ENCODE peak calls at places on chromosomes 5 and 9, in four cellular contexts. T is heart left ventricle; S is CD4-positive, alpha-beta T cell; G is right cardiac atrium. X is an unnamed sample.
A peak's percentile ranks its signal among the peaks of the same experiment; 100 is the strongest.

GRCh38 chr5:150523472-150524350 is 15.8 kb downstream of the NDST1 start:
- DNase-seq in S (no peak), T (peak; percentile 52), G (no peak), X (peak; percentile 66)

GRCh38 chr9:79360387-79361347 is 211.1 kb upstream of the TLE4 start:
- DNase-seq in T (no peak), S (no peak), G (no peak), X (no peak)

GRCh38 chr5:133285583-133286021 is 233.8 kb downstream of the HSPA4 start:
- DNase-seq in G (peak; percentile 66), S (no peak), T (peak; percentile 62), X (no peak)

GRCh38 chr5:109404428-109404960 is 5.3 kb downstream of the PJA2 start:
- DNase-seq in S (no peak), T (no peak), G (peak; percentile 14), X (no peak)

GRCh38 chr5:28408186-28408585 is 1369.8 kb upstream of the CDH9 start:
- DNase-seq in G (no peak), S (no peak), T (no peak), X (no peak)

GRCh38 chr9:84357235-84357634 is 16.7 kb upstream of the SLC28A3 start:
- DNase-seq in G (no peak), S (no peak), T (no peak), X (no peak)

GRCh38 chr9:97840521-97840920 is 12.5 kb upstream of the FOXE1 start:
- DNase-seq in G (no peak), S (no peak), T (no peak), X (no peak)

GRCh38 chr5:90174236-90174635 is 235.3 kb downstream of the CETN3 start:
- DNase-seq in G (no peak), T (no peak), S (no peak), X (no peak)

GRCh38 chr5:147565524-147565923 is 55.7 kb upstream of the DPYSL3 start:
- DNase-seq in S (no peak), G (no peak), T (no peak), X (no peak)

GRCh38 chr5:147567917-147568598 is 58.2 kb upstream of the DPYSL3 start:
- DNase-seq in S (no peak), G (no peak), T (no peak), X (no peak)

GRCh38 chr5:147573171-147573570 is 63.3 kb upstream of the DPYSL3 start:
- DNase-seq in S (no peak), G (no peak), T (no peak), X (no peak)

GRCh38 chr5:147568710-147569109 is 58.8 kb upstream of the DPYSL3 start:
- DNase-seq in G (no peak), T (no peak), S (no peak), X (no peak)
- H3K27ac ChIP-seq in G (no peak overlapping the region), T (no peak overlapping the region), S (no peak overlapping the region), X (no peak overlapping the region)

GRCh38 chr9:110802416-110803035 is 133.9 kb downstream of the MUSK start:
- DNase-seq in S (no peak), T (no peak), G (no peak), X (no peak)
- H3K27ac ChIP-seq in S (no peak overlapping the region), T (no peak overlapping the region), G (no peak overlapping the region), X (no peak overlapping the region)

GRCh38 chr5:17412760-17413671 is 85.0 kb upstream of the TAF11L2 start:
- DNase-seq in G (no peak), T (no peak), S (no peak), X (peak; percentile 86)
- H3K27ac ChIP-seq in G (no peak overlapping the region), T (no peak overlapping the region), S (no peak overlapping the region), X (peak overlapping the region; percentile 53)

GRCh38 chr9:134537891-134538520 is 103.6 kb upstream of the COL5A1 start:
- DNase-seq in S (no peak), G (peak; percentile 71), T (no peak), X (no peak)
- H3K27ac ChIP-seq in S (no peak overlapping the region), G (no peak overlapping the region), T (peak overlapping the region; percentile 63), X (no peak overlapping the region)

DNA sequence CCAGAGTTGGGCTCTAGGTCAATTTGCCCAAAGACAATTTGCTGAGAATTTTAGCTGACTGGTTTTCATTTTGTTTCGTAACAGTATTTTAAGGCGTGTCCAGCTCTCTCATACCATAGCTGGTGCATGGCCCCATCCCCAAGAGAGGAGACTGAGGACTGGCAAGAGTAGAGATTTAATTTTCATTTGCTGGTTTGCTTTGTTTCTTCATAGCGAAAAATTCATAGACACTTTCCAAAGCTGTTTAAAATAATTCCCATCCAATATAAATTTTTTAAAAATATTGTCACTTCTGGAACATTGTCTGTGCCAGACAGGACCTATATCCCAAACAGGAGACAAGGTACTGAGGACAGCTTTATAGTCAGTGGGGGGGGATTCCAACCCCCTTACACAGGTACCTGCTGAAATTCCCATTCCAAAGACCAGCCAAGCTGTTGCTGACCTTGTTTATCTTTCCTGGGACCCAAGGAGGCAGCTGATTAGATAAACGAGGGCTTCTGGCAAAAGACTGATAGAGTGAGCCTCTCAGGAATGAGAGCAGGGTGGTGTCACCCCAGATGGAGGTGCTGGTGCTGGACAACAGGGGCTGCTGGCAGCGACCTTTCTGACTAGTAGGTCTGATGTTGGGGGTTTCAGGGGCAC is 6.8 kb upstream of the ANGPTL2 start:
- DNase-seq in G (no peak), T (no peak), S (no peak), X (no peak)
- H3K27ac ChIP-seq in G (peak overlapping the region; percentile 97), T (peak overlapping the region; percentile 96), S (no peak overlapping the region), X (no peak overlapping the region)

DNA sequence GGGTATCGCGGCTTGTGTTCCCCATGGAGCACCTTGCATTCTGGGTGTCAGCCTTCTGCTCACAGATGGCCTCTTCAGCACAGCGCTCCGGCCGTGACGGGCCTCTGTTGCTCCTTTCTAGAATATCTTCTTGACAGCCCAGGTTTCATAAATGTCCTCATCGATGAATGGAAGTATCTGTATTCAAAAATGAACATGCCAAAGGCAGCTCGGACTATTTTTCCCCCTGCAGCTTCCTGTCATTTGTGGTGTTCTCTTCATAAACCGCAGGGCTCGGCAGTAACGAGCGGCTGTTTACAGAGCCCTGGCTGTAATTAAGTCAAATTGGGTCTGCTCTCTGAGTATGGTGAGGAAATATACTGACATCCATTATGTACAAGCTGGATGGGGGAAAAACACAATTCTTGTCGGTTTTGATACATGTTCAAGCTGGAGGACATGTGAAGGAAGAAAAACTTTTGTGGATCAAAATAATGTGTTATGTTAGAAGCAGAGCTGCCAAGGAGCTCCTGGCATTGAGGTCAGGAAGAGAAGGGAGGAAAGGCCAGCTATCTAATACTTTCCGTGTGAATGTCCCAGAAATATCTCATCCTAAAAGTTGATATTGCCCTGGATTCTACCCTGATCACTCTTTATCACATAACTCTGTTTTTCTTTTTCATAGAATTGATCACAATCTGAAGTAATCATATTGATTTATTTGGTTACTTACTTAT is 154.2 kb upstream of the CD180 start:
- DNase-seq in T (no peak), G (no peak), S (no peak), X (no peak)
- H3K27ac ChIP-seq in T (peak overlapping the region; percentile 20), G (no peak overlapping the region), S (no peak overlapping the region), X (no peak overlapping the region)

GRCh38 chr9:38066907-38067610 is 2.0 kb downstream of the SHB start:
- DNase-seq in T (peak; percentile 62), S (no peak), G (peak; percentile 78), X (peak; percentile 32)

GRCh38 chr9:38063363-38063707 is 5.7 kb downstream of the SHB start:
- DNase-seq in S (no peak), T (no peak), G (no peak), X (no peak)

GRCh38 chr9:38066167-38066906 is 2.7 kb downstream of the SHB start:
- DNase-seq in G (no peak), S (no peak), T (no peak), X (peak; percentile 58)

GRCh38 chr9:38065369-38066075 is 3.5 kb downstream of the SHB start:
- DNase-seq in G (no peak), S (no peak), T (no peak), X (no peak)

GRCh38 chr9:38064842-38065368 is 4.1 kb downstream of the SHB start:
- DNase-seq in S (no peak), T (no peak), G (no peak), X (no peak)
- H3K27ac ChIP-seq in S (no peak overlapping the region), T (peak overlapping the region; percentile 99), G (no peak overlapping the region), X (no peak overlapping the region)

GRCh38 chr5:16700081-16700480 is 83.3 kb upstream of the RETREG1 start:
- DNase-seq in T (no peak), S (no peak), G (no peak), X (no peak)
- H3K27ac ChIP-seq in T (no peak overlapping the region), S (no peak overlapping the region), G (no peak overlapping the region), X (no peak overlapping the region)